ENCODE peak calls at places on chromosomes 13 and 19, in seven cellular contexts. C is H9, H is mesothelial cell of epicardium, L is mucosa of descending colon, Z is MCF 10A, S is Peyer's patch, Q is HFFc6. F is an unnamed sample.

GRCh38 chr13:32538234-32538620 is 368 bp downstream of the N4BP2L2 start:
- DNase-seq in C (no peak), H (no peak), L (peak; percentile 70), Z (no peak), S (peak; percentile 63), Q (peak; percentile 34), F (peak; percentile 33)

GRCh38 chr19:38742906-38743305 is 1.4 kb downstream of the CAPN12 start:
- DNase-seq in C (no peak), H (no peak), L (no peak), Z (no peak), S (no peak), Q (no peak), F (no peak)

GRCh38 chr19:5645409-5645808 is 22.5 kb downstream of the SAFB start:
- DNase-seq in C (no peak), H (no peak), L (no peak), Z (no peak), S (no peak), Q (no peak), F (no peak)

GRCh38 chr13:40470665-40471064 is 195.8 kb downstream of the FOXO1 start:
- DNase-seq in C (no peak), H (no peak), L (no peak), Z (no peak), S (no peak), Q (no peak), F (no peak)

GRCh38 chr13:81565849-81566248 is 1224.9 kb upstream of the SPRY2 start:
- DNase-seq in C (no peak), H (no peak), L (no peak), Z (no peak), S (no peak), Q (no peak), F (no peak)

GRCh38 chr13:30147380-30147779 is 160.0 kb downstream of the KATNAL1 start:
- DNase-seq in C (no peak), H (no peak), L (no peak), Z (no peak), S (no peak), Q (no peak), F (no peak)

GRCh38 chr13:22127277-22128143 is 456.6 kb downstream of the FGF9 start:
- DNase-seq in C (no peak), H (no peak), L (no peak), Z (no peak), S (no peak), Q (no peak), F (no peak)

GRCh38 chr13:33228645-33229445 is 56.7 kb downstream of the STARD13 start:
- DNase-seq in C (no peak), H (no peak), L (no peak), Z (peak; percentile 61), S (no peak), Q (peak; percentile 73), F (no peak)

GRCh38 chr13:30923423-30923822 is 9.0 kb upstream of the TEX26 start:
- DNase-seq in C (no peak), H (no peak), L (no peak), Z (no peak), S (no peak), Q (no peak), F (no peak)

DNA sequence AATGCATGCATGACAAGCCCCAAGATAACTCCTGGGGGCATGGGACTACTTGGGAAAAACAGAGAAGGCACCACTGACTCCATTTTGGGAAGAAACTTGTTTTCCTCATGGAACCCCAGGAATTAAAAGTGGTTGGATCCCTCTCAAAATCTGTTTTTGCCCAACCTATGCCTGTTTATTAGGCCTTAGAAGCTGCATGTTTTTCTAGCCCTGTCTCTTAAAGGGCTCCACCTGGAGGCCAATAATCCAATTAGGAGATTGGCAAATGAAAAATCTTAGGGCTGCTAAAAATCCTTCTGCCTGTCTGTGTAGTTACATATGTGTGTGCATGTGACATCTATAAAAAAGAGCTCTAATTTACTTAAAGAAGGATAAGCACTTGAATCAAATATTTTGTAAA is 26.9 kb downstream of the MED4 start:
- DNase-seq in C (no peak), H (no peak), L (no peak), Z (no peak), S (no peak), Q (no peak), F (no peak)
- TF ChIP-seq CTCF in C (peak; percentile 32), H (no peak), L (no peak), Z (no peak), S (peak; percentile 10), Q (peak; percentile 20), F (no peak)

DNA sequence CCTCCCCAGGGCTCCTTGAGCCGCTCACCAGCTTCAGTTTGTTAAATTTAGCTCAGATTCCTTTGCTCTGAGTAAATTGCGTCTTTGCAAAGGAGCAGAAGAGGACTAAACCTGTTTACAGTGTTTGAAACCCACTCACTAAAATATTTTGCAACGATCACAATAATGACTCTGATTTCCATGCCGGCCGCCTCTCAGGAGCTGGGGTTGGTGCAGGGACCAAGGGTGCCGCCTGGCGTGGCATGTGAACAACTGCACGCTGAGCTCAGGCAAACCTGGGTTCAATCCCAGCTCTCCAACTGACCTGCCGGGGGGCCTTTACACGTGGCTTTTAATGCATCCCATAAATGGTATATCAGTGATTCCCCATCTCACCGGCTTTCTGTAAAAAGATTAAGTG is 68.7 kb upstream of the CACNA1A start:
- DNase-seq in C (peak; percentile 45), H (no peak), L (no peak), Z (no peak), S (no peak), Q (peak; percentile 7), F (peak; percentile 24)
- TF ChIP-seq CTCF in C (peak; percentile 68), H (no peak), L (no peak), Z (no peak), S (no peak), Q (peak; percentile 77), F (peak; percentile 35)

GRCh38 chr19:15438124-15438496 is 11.6 kb downstream of the WIZ start:
- DNase-seq in C (no peak), H (no peak), L (no peak), Z (no peak), S (no peak), Q (no peak), F (no peak)

GRCh38 chr19:15438577-15438976 is 11.2 kb downstream of the WIZ start:
- DNase-seq in C (no peak), H (no peak), L (no peak), Z (no peak), S (no peak), Q (no peak), F (no peak)

GRCh38 chr19:15436012-15436825 is 13.5 kb downstream of the WIZ start:
- DNase-seq in C (peak; percentile 46), H (no peak), L (no peak), Z (no peak), S (no peak), Q (no peak), F (no peak)

GRCh38 chr19:15436826-15437110 is 13.0 kb downstream of the WIZ start:
- DNase-seq in C (no peak), H (no peak), L (no peak), Z (no peak), S (no peak), Q (no peak), F (no peak)

GRCh38 chr19:15437355-15438123 is 12.2 kb downstream of the WIZ start:
- DNase-seq in C (no peak), H (no peak), L (no peak), Z (no peak), S (no peak), Q (no peak), F (no peak)
- TF ChIP-seq CTCF in C (no peak), H (no peak), L (no peak), Z (no peak), S (peak; percentile 11), Q (peak; percentile 54), F (no peak)

DNA sequence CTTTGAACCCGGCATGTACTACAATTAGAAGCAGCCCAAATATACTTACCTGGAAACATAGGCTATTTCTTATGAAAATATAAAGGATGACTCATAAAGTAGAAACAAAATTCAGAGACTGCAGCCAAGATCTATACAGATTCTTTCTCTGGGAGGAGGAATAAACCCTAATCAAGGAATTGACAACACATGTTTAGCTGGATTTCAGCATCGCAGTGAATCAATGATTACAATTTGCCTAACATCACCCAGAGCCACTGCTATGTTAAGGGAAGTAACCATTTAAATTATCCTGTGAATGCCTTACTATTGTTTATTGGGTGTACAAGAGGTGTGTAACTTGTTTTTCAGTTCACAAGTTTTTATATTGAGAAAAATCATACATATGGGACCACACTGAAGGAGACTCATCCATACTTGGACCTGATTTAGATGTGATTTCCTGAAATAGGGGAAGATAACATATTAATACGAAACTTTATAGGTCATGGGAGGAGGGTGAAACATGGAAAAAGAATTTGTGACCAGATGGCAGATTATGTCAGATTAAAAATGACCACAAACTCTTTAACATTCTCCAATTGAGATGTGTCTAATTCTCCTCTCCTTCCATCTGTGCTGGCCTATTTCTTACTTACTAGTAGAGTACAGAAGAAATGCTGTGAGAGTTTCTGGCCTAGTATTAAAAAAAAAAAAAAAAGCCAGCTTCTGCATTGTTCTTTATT is 1168.4 kb downstream of the SLITRK1 start:
- DNase-seq in C (no peak), H (no peak), L (no peak), Z (no peak), S (no peak), Q (peak; percentile 52), F (no peak)
- TF ChIP-seq CTCF in C (no peak), H (no peak), L (no peak), Z (no peak), S (no peak), Q (no peak), F (no peak)

GRCh38 chr13:62512194-62513141 is 1096.8 kb upstream of the PCDH20 start:
- DNase-seq in C (peak; percentile 73), H (no peak), L (no peak), Z (peak; percentile 44), S (no peak), Q (no peak), F (peak; percentile 49)
- TF ChIP-seq CTCF in C (peak; percentile 83), H (peak; percentile 49), L (no peak), Z (peak; percentile 54), S (peak; percentile 12), Q (peak; percentile 54), F (peak; percentile 72)

GRCh38 chr13:49652691-49653305 is 24.5 kb downstream of the ARL11 start:
- DNase-seq in C (peak; percentile 70), H (no peak), L (peak; percentile 48), Z (peak; percentile 59), S (no peak), Q (peak; percentile 28), F (peak; percentile 45)
- TF ChIP-seq CTCF in C (peak; percentile 66), H (peak; percentile 26), L (peak; percentile 23), Z (peak; percentile 34), S (peak; percentile 56), Q (peak; percentile 69), F (peak; percentile 48)